ENCODE peak calls at places on chromosomes 12 and 14, in eight cellular contexts. One of them, this sample, is unnamed.

GRCh38 chr12:110199360-110200123 is 75.4 kb downstream of the IFT81 start:
- DNase-seq in cardiac fibroblast: peak; percentile 75
- DNase-seq in colonic mucosa: no peak
- DNase-seq in B cell: no peak
- DNase-seq in fibroblast of pulmonary artery: peak; percentile 79
- DNase-seq in heart left ventricle: no peak
- DNase-seq in epithelial cell of esophagus: peak; percentile 13
- DNase-seq in left ventricle myocardium inferior: no peak
- DNase-seq in this sample: no peak

GRCh38 chr12:6199531-6200265 is 502 bp upstream of the CD9 start:
- DNase-seq in cardiac fibroblast: no peak
- DNase-seq in colonic mucosa: peak; percentile 73
- DNase-seq in B cell: peak; percentile 35
- DNase-seq in fibroblast of pulmonary artery: no peak
- DNase-seq in heart left ventricle: peak; percentile 66
- DNase-seq in epithelial cell of esophagus: peak; percentile 39
- DNase-seq in left ventricle myocardium inferior: no peak
- DNase-seq in this sample: no peak

GRCh38 chr12:76921891-76922664 is 43.3 kb upstream of the CSRP2 start:
- DNase-seq in cardiac fibroblast: peak; percentile 11
- DNase-seq in colonic mucosa: no peak
- DNase-seq in B cell: no peak
- DNase-seq in fibroblast of pulmonary artery: no peak
- DNase-seq in heart left ventricle: no peak
- DNase-seq in epithelial cell of esophagus: no peak
- DNase-seq in left ventricle myocardium inferior: no peak
- DNase-seq in this sample: no peak

GRCh38 chr14:64663174-64663573 is 41.0 kb upstream of the PLEKHG3 start:
- DNase-seq in cardiac fibroblast: peak; percentile 27
- DNase-seq in colonic mucosa: no peak
- DNase-seq in B cell: no peak
- DNase-seq in fibroblast of pulmonary artery: no peak
- DNase-seq in heart left ventricle: no peak
- DNase-seq in epithelial cell of esophagus: no peak
- DNase-seq in left ventricle myocardium inferior: no peak
- DNase-seq in this sample: no peak

GRCh38 chr14:101126376-101127130 is 223.0 kb upstream of the RTL1 start:
- DNase-seq in cardiac fibroblast: no peak
- DNase-seq in colonic mucosa: no peak
- DNase-seq in B cell: no peak
- DNase-seq in fibroblast of pulmonary artery: no peak
- DNase-seq in heart left ventricle: no peak
- DNase-seq in epithelial cell of esophagus: no peak
- DNase-seq in left ventricle myocardium inferior: no peak
- DNase-seq in this sample: no peak

GRCh38 chr12:57239587-57240068 is 10.1 kb downstream of the SHMT2 start:
- DNase-seq in cardiac fibroblast: no peak
- DNase-seq in colonic mucosa: no peak
- DNase-seq in B cell: no peak
- DNase-seq in fibroblast of pulmonary artery: no peak
- DNase-seq in heart left ventricle: no peak
- DNase-seq in epithelial cell of esophagus: no peak
- DNase-seq in left ventricle myocardium inferior: no peak
- DNase-seq in this sample: no peak

GRCh38 chr14:94026886-94027469 is 838 bp downstream of the OTUB2 start:
- DNase-seq in cardiac fibroblast: no peak
- DNase-seq in colonic mucosa: no peak
- DNase-seq in B cell: no peak
- DNase-seq in fibroblast of pulmonary artery: no peak
- DNase-seq in heart left ventricle: no peak
- DNase-seq in epithelial cell of esophagus: no peak
- DNase-seq in left ventricle myocardium inferior: no peak
- DNase-seq in this sample: no peak

GRCh38 chr12:54018608-54018984 is 9.6 kb upstream of the HOXC6 start:
- DNase-seq in cardiac fibroblast: no peak
- DNase-seq in colonic mucosa: no peak
- DNase-seq in B cell: no peak
- DNase-seq in fibroblast of pulmonary artery: no peak
- DNase-seq in heart left ventricle: no peak
- DNase-seq in epithelial cell of esophagus: no peak
- DNase-seq in left ventricle myocardium inferior: no peak
- DNase-seq in this sample: no peak

GRCh38 chr14:102694530-102695171 is 82.6 kb upstream of the TRAF3 start:
- DNase-seq in cardiac fibroblast: peak; percentile 86
- DNase-seq in colonic mucosa: peak; percentile 85
- DNase-seq in B cell: peak; percentile 80
- DNase-seq in fibroblast of pulmonary artery: peak; percentile 86
- DNase-seq in heart left ventricle: peak; percentile 48
- DNase-seq in epithelial cell of esophagus: peak; percentile 76
- DNase-seq in left ventricle myocardium inferior: no peak
- DNase-seq in this sample: peak; percentile 62

GRCh38 chr14:104121142-104121541 is 17.2 kb upstream of the KIF26A start:
- DNase-seq in cardiac fibroblast: no peak
- DNase-seq in colonic mucosa: peak; percentile 13
- DNase-seq in B cell: no peak
- DNase-seq in fibroblast of pulmonary artery: no peak
- DNase-seq in heart left ventricle: no peak
- DNase-seq in epithelial cell of esophagus: no peak
- DNase-seq in left ventricle myocardium inferior: no peak
- DNase-seq in this sample: no peak

GRCh38 chr12:27779416-27779815 is 617 bp upstream of the KLHL42 start:
- DNase-seq in cardiac fibroblast: peak; percentile 29
- DNase-seq in colonic mucosa: peak; percentile 33
- DNase-seq in B cell: no peak
- DNase-seq in fibroblast of pulmonary artery: peak; percentile 10
- DNase-seq in heart left ventricle: peak; percentile 20
- DNase-seq in epithelial cell of esophagus: no peak
- DNase-seq in left ventricle myocardium inferior: peak; percentile 15
- DNase-seq in this sample: peak; percentile 50

GRCh38 chr12:72288911-72289310 is 16.7 kb downstream of the TRHDE start:
- DNase-seq in cardiac fibroblast: no peak
- DNase-seq in colonic mucosa: no peak
- DNase-seq in B cell: no peak
- DNase-seq in fibroblast of pulmonary artery: no peak
- DNase-seq in heart left ventricle: no peak
- DNase-seq in epithelial cell of esophagus: no peak
- DNase-seq in left ventricle myocardium inferior: no peak
- DNase-seq in this sample: no peak

GRCh38 chr12:24960222-24960855 is 11.4 kb upstream of the BCAT1 start:
- DNase-seq in cardiac fibroblast: peak; percentile 75
- DNase-seq in colonic mucosa: no peak
- DNase-seq in B cell: peak; percentile 39
- DNase-seq in fibroblast of pulmonary artery: peak; percentile 71
- DNase-seq in heart left ventricle: no peak
- DNase-seq in epithelial cell of esophagus: peak; percentile 79
- DNase-seq in left ventricle myocardium inferior: no peak
- DNase-seq in this sample: peak; percentile 36

DNA sequence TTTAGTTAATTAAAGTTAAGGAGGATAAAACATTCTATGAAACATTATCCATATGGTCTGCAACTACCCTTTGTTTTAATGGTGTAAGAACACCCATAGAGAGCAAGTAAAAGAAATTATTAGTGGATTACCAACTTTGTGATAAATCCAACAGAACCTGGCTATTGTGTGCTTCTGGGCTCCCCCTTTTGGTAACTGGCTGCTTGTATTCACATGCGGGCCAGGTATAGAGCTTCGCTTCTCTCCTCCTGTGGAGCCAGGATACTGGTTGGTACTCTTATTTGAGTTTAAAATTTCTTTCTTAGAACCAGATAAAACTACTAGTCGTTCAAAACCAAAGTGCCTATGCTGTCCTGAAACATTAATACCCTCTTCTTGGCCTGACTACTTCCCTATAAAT is 81.0 kb downstream of the PTPRR start:
- DNase-seq in cardiac fibroblast: no peak
- DNase-seq in colonic mucosa: no peak
- DNase-seq in B cell: no peak
- DNase-seq in fibroblast of pulmonary artery: no peak
- DNase-seq in heart left ventricle: no peak
- DNase-seq in epithelial cell of esophagus: no peak
- DNase-seq in left ventricle myocardium inferior: no peak
- DNase-seq in this sample: no peak
- TF ChIP-seq CTCF in cardiac fibroblast: no peak
- TF ChIP-seq CTCF in colonic mucosa: no peak
- TF ChIP-seq CTCF in B cell: no peak
- TF ChIP-seq CTCF in fibroblast of pulmonary artery: no peak
- TF ChIP-seq CTCF in heart left ventricle: no peak
- TF ChIP-seq CTCF in epithelial cell of esophagus: no peak
- TF ChIP-seq CTCF in left ventricle myocardium inferior: no peak
- TF ChIP-seq CTCF in this sample: no peak

GRCh38 chr12:108563804-108564151 is 1.4 kb downstream of the ISCU start:
- DNase-seq in cardiac fibroblast: no peak
- DNase-seq in colonic mucosa: no peak
- DNase-seq in B cell: no peak
- DNase-seq in fibroblast of pulmonary artery: no peak
- DNase-seq in heart left ventricle: no peak
- DNase-seq in epithelial cell of esophagus: no peak
- DNase-seq in left ventricle myocardium inferior: no peak
- DNase-seq in this sample: no peak
- TF ChIP-seq CTCF in cardiac fibroblast: no peak
- TF ChIP-seq CTCF in colonic mucosa: no peak
- TF ChIP-seq CTCF in B cell: peak; percentile 44
- TF ChIP-seq CTCF in fibroblast of pulmonary artery: no peak
- TF ChIP-seq CTCF in heart left ventricle: no peak
- TF ChIP-seq CTCF in epithelial cell of esophagus: no peak
- TF ChIP-seq CTCF in left ventricle myocardium inferior: no peak
- TF ChIP-seq CTCF in this sample: no peak

GRCh38 chr12:10615532-10615931 is 2.1 kb upstream of the MAGOHB start:
- DNase-seq in cardiac fibroblast: no peak
- DNase-seq in colonic mucosa: no peak
- DNase-seq in B cell: no peak
- DNase-seq in fibroblast of pulmonary artery: no peak
- DNase-seq in heart left ventricle: no peak
- DNase-seq in epithelial cell of esophagus: peak; percentile 76
- DNase-seq in left ventricle myocardium inferior: no peak
- DNase-seq in this sample: no peak
- TF ChIP-seq CTCF in cardiac fibroblast: no peak
- TF ChIP-seq CTCF in colonic mucosa: no peak
- TF ChIP-seq CTCF in B cell: no peak
- TF ChIP-seq CTCF in fibroblast of pulmonary artery: no peak
- TF ChIP-seq CTCF in heart left ventricle: no peak
- TF ChIP-seq CTCF in epithelial cell of esophagus: no peak
- TF ChIP-seq CTCF in left ventricle myocardium inferior: no peak
- TF ChIP-seq CTCF in this sample: no peak

GRCh38 chr14:76812422-76813383 is at the start of gene ANGEL1:
- DNase-seq in cardiac fibroblast: peak; percentile 96
- DNase-seq in colonic mucosa: peak; percentile 95
- DNase-seq in B cell: peak; percentile 99
- DNase-seq in fibroblast of pulmonary artery: peak; percentile 95
- DNase-seq in heart left ventricle: peak; percentile 97
- DNase-seq in epithelial cell of esophagus: peak; percentile 97
- DNase-seq in left ventricle myocardium inferior: peak; percentile 97
- DNase-seq in this sample: peak; percentile 93
- TF ChIP-seq CTCF in cardiac fibroblast: no peak
- TF ChIP-seq CTCF in colonic mucosa: no peak
- TF ChIP-seq CTCF in B cell: no peak
- TF ChIP-seq CTCF in fibroblast of pulmonary artery: no peak
- TF ChIP-seq CTCF in heart left ventricle: no peak
- TF ChIP-seq CTCF in epithelial cell of esophagus: no peak
- TF ChIP-seq CTCF in left ventricle myocardium inferior: no peak
- TF ChIP-seq CTCF in this sample: no peak

DNA sequence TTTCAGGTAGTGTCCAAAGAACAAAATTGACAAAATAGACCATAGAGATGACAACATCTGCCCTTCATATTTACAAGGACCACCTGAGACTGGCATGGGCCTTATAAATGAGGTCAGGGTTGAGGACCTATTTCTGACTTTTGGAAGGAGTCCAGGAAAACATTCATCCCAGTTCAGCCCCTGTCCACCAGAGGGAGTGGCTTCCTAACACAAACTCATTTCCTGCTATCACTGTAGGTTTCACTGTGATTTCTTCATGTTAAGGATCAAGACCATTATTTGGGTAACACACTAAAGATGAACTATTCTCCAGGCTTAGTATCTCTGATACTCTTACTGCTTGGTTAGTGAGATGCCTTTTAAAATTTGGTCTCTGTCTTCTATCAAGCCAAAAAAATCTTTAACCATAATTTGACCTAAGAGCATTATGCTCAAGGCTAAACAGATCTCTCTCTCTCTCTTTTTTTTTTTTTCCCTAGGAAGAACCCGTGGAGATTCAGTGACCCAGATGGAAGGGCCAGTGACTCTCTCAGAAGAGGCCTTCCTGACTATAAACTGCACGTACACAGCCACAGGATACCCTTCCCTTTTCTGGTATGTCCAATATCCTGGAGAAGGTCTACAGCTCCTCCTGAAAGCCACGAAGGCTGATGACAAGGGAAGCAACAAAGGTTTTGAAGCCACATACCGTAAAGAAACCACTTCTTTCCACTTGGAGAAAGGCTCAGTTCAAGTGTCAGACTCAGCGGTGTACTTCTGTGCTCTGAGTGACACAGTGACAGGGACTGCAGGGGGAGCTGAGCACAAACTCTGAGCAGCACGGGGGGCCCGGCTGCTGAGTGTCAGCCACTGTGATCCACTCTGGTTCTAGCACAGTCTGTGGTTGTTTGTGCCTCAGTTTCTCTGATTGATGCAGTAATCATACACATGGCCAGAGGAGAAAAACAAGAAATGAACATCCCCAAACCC is 267.6 kb upstream of the OR4E1 start:
- DNase-seq in cardiac fibroblast: peak; percentile 15
- DNase-seq in colonic mucosa: no peak
- DNase-seq in B cell: no peak
- DNase-seq in fibroblast of pulmonary artery: peak; percentile 18
- DNase-seq in heart left ventricle: no peak
- DNase-seq in epithelial cell of esophagus: peak; percentile 52
- DNase-seq in left ventricle myocardium inferior: no peak
- DNase-seq in this sample: no peak
- TF ChIP-seq CTCF in cardiac fibroblast: peak; percentile 30
- TF ChIP-seq CTCF in colonic mucosa: peak; percentile 45
- TF ChIP-seq CTCF in B cell: peak; percentile 47
- TF ChIP-seq CTCF in fibroblast of pulmonary artery: peak; percentile 47
- TF ChIP-seq CTCF in heart left ventricle: peak; percentile 13
- TF ChIP-seq CTCF in epithelial cell of esophagus: peak; percentile 68
- TF ChIP-seq CTCF in left ventricle myocardium inferior: peak; percentile 49
- TF ChIP-seq CTCF in this sample: peak; percentile 28

GRCh38 chr14:72525087-72525909 is 368.6 kb downstream of the DPF3 start:
- DNase-seq in cardiac fibroblast: no peak
- DNase-seq in colonic mucosa: no peak
- DNase-seq in B cell: no peak
- DNase-seq in fibroblast of pulmonary artery: no peak
- DNase-seq in heart left ventricle: no peak
- DNase-seq in epithelial cell of esophagus: no peak
- DNase-seq in left ventricle myocardium inferior: no peak
- DNase-seq in this sample: no peak
- TF ChIP-seq CTCF in cardiac fibroblast: no peak
- TF ChIP-seq CTCF in colonic mucosa: no peak
- TF ChIP-seq CTCF in B cell: no peak
- TF ChIP-seq CTCF in fibroblast of pulmonary artery: no peak
- TF ChIP-seq CTCF in heart left ventricle: no peak
- TF ChIP-seq CTCF in epithelial cell of esophagus: no peak
- TF ChIP-seq CTCF in left ventricle myocardium inferior: no peak
- TF ChIP-seq CTCF in this sample: no peak

This sample was measured in GM10248.